ENCODE peak calls at places on chromosomes 12 and 14, in nine cellular contexts. F, Y, T, D, E, H, K, S and C are unnamed samples.

GRCh38 chr12:78375461-78375860 is 489.1 kb upstream of the SYT1 start:
- DNase-seq in D (no peak), H (no peak), Y (no peak), F (no peak), K (no peak), S (no peak), E (no peak), T (no peak), C (no peak)

GRCh38 chr14:39219075-39219499 is 14.6 kb upstream of the MIA2 start:
- DNase-seq in F (no peak), T (peak), S (peak), E (no peak), Y (no peak), H (no peak), K (no peak), D (no peak), C (no peak)

GRCh38 chr14:73717247-73717646 is 3.1 kb upstream of the PNMA1 start:
- DNase-seq in S (no peak), Y (no peak), D (no peak), F (no peak), K (no peak), E (no peak), T (no peak), H (no peak), C (no peak)

GRCh38 chr12:104526751-104527150 is 70.0 kb downstream of the CHST11 start:
- DNase-seq in K (no peak), S (no peak), T (no peak), D (no peak), Y (no peak), H (no peak), E (no peak), F (no peak), C (peak)

GRCh38 chr14:64765740-64766302 is 61.6 kb downstream of the PLEKHG3 start:
- DNase-seq in E (no peak), D (no peak), K (no peak), H (no peak), Y (no peak), S (no peak), T (no peak), F (no peak), C (no peak)

GRCh38 chr12:24776856-24777255 is 172.0 kb downstream of the BCAT1 start:
- DNase-seq in E (no peak), T (no peak), F (no peak), Y (no peak), S (no peak), K (no peak), H (no peak), D (no peak), C (no peak)

GRCh38 chr14:99520571-99521081 is 39.4 kb downstream of the CCNK start:
- DNase-seq in K (no peak), H (no peak), Y (no peak), F (no peak), D (no peak), E (no peak), S (no peak), T (no peak), C (no peak)

GRCh38 chr14:20782280-20782890 is 1.3 kb downstream of the RNASE6 start:
- DNase-seq in Y (no peak), S (no peak), D (no peak), T (peak), E (no peak), K (no peak), F (no peak), H (peak), C (peak)

GRCh38 chr12:38919191-38919590 is 13.8 kb upstream of the CPNE8 start:
- DNase-seq in D (no peak), T (no peak), E (no peak), K (no peak), Y (no peak), S (no peak), H (no peak), F (no peak), C (no peak)

GRCh38 chr12:115619061-115619460 is 658.4 kb downstream of the MED13L start:
- DNase-seq in T (no peak), Y (no peak), E (no peak), K (no peak), H (no peak), S (no peak), F (no peak), D (no peak), C (no peak)

GRCh38 chr12:18153826-18154225 is 63.8 kb upstream of the RERGL start:
- DNase-seq in T (no peak), S (no peak), H (no peak), D (no peak), E (no peak), F (no peak), Y (no peak), K (no peak), C (peak)

GRCh38 chr12:92987362-92987761 is 58.3 kb upstream of the EEA1 start:
- DNase-seq in D (no peak), S (peak), K (no peak), H (peak), F (no peak), E (peak), T (peak), Y (no peak), C (peak)

GRCh38 chr12:105166736-105167135 is 59.2 kb downstream of the WASHC4 start:
- DNase-seq in S (no peak), H (no peak), Y (no peak), F (no peak), E (no peak), K (no peak), T (no peak), D (no peak), C (no peak)

GRCh38 chr14:58730793-58731464 is 93.2 kb downstream of the DACT1 start:
- DNase-seq in E (no peak), S (no peak), H (no peak), T (no peak), Y (no peak), D (no peak), F (no peak), K (no peak), C (no peak)

GRCh38 chr12:55728185-55728931 is 451 bp downstream of the CD63 start:
- DNase-seq in H (no peak), K (peak), T (peak), S (no peak), E (peak), F (no peak), D (peak), Y (peak), C (peak)

GRCh38 chr14:29858299-29858698 is 69.3 kb downstream of the PRKD1 start:
- DNase-seq in Y (no peak), F (no peak), D (no peak), E (no peak), S (no peak), H (no peak), K (no peak), T (no peak), C (no peak)

GRCh38 chr14:58813745-58814144 is 176.0 kb downstream of the DACT1 start:
- DNase-seq in F (no peak), E (no peak), H (no peak), S (no peak), D (no peak), K (no peak), Y (no peak), T (no peak), C (no peak)

GRCh38 chr12:13538136-13538535 is 341.6 kb downstream of the EMP1 start:
- DNase-seq in H (no peak), T (no peak), S (no peak), F (no peak), D (no peak), Y (no peak), E (no peak), K (peak), C (no peak)

GRCh38 chr14:103072595-103073366 is 11.2 kb upstream of the LBHD2 start:
- DNase-seq in Y (no peak), K (no peak), D (no peak), T (no peak), E (no peak), H (no peak), S (no peak), F (no peak), C (no peak)

GRCh38 chr14:35355981-35356839 is 48.3 kb downstream of the NFKBIA start:
- DNase-seq in Y (no peak), S (no peak), F (no peak), K (peak), E (no peak), D (no peak), T (peak), H (no peak), C (no peak)

GRCh38 chr12:42982828-42983227 is 393.3 kb upstream of the PRICKLE1 start:
- DNase-seq in Y (no peak), D (no peak), T (no peak), K (no peak), E (no peak), F (no peak), H (no peak), S (no peak), C (no peak)

GRCh38 chr12:42985506-42985905 is 396.0 kb upstream of the PRICKLE1 start:
- DNase-seq in K (no peak), F (no peak), S (no peak), Y (no peak), H (no peak), D (no peak), T (no peak), E (no peak), C (peak)

GRCh38 chr12:42981379-42981778 is 391.8 kb upstream of the PRICKLE1 start:
- DNase-seq in T (no peak), F (no peak), H (no peak), K (no peak), D (no peak), Y (no peak), E (no peak), S (no peak), C (peak)

GRCh38 chr12:42990387-42990786 is 400.8 kb upstream of the PRICKLE1 start:
- DNase-seq in E (no peak), S (no peak), D (no peak), T (no peak), H (no peak), K (no peak), Y (no peak), F (no peak), C (no peak)

GRCh38 chr12:42987216-42987631 is 397.7 kb upstream of the PRICKLE1 start:
- DNase-seq in F (no peak), H (no peak), T (no peak), K (no peak), D (no peak), S (no peak), E (no peak), Y (no peak), C (no peak)
- H3K4me3 ChIP-seq in F (no peak), H (no peak), T (no peak), K (no peak), D (no peak), S (no peak), E (no peak), Y (no peak), C (no peak)

GRCh38 chr12:96196781-96197180 is 2.6 kb downstream of the ELK3 start:
- DNase-seq in E (no peak), H (no peak), S (no peak), K (no peak), Y (no peak), D (no peak), T (no peak), F (no peak), C (no peak)
- H3K4me3 ChIP-seq in E (peak), H (no peak), S (peak), K (no peak), Y (no peak), D (peak), T (no peak), F (no peak), C (no peak)

DNA sequence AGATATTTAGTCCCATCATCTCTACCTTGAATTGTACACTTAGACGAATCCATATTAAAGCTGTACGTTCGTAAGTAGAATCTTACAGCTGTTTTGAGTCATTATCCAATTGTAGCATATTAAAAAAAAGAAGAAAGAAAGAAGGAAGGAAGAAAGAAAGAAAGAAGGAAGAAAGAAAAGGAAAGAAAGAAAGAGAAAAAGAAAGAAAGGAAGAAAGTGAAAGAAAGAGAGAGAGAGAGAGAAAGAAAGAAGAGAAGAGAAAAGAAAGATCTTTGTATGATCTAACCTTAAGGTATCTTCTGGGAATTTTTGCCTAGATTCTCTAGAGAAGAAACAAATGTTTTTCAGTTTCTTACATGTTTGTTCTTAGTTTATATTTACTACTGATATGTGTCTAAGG is 2.5 kb downstream of the DCN start:
- DNase-seq in E (no peak), K (no peak), H (no peak), F (no peak), T (no peak), D (no peak), S (no peak), Y (no peak), C (no peak)
- H3K4me3 ChIP-seq in E (peak), K (peak), H (no peak), F (no peak), T (no peak), D (peak), S (peak), Y (peak), C (no peak)

GRCh38 chr12:66087365-66087943 is 43.1 kb downstream of the LLPH start:
- DNase-seq in S (peak), Y (peak), H (peak), K (peak), F (peak), E (peak), D (no peak), T (peak), C (peak)

GRCh38 chr12:66085213-66085612 is 45.3 kb downstream of the LLPH start:
- DNase-seq in T (no peak), H (no peak), F (no peak), Y (no peak), K (no peak), D (no peak), S (no peak), E (no peak), C (no peak)

GRCh38 chr12:66090157-66090556 is 40.4 kb downstream of the LLPH start:
- DNase-seq in Y (no peak), S (no peak), E (no peak), H (no peak), K (no peak), F (no peak), D (no peak), T (no peak), C (no peak)

GRCh38 chr12:66083766-66084165 is 46.8 kb downstream of the LLPH start:
- DNase-seq in H (no peak), K (no peak), T (no peak), D (no peak), Y (no peak), S (no peak), F (no peak), E (no peak), C (no peak)

DNA sequence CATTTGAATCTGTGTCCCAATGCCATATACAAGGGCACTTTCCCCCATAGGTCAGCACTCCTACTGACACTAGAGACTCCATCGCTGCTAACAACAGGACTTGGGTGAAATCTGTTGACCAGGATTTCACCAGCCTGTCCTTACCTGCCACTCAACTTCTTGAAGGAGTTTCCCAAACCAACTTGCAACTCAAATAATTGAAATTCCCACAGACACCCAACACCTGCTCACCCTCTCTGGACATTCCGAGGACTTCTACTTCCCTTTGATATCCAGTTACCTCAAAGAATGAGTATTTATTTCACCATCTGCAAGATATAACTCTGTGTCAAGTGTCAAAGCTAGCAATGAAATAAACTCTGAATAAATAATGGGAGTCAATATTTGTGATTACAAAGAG is 44.5 kb downstream of the LLPH start:
- DNase-seq in S (no peak), T (no peak), H (no peak), K (no peak), E (no peak), D (no peak), F (no peak), Y (no peak), C (no peak)
- H3K4me3 ChIP-seq in S (no peak), T (no peak), H (no peak), K (no peak), E (no peak), D (no peak), F (no peak), Y (no peak), C (no peak)